ENCODE peak calls at places on chromosomes 1 and 21, in six cellular contexts. S is lower lobe of right lung, B is RWPE1, U is choroid plexus epithelial cell, I is NB4, O is WTC11. V is an unnamed sample.

GRCh38 chr1:157133431-157133830 is 4.8 kb downstream of the ETV3 start:
- DNase-seq in B (no peak), O (no peak), S (no peak), I (no peak), U (no peak), V (no peak)

GRCh38 chr1:190564117-190564516 is 86.5 kb upstream of the BRINP3 start:
- DNase-seq in S (no peak), I (no peak), U (no peak), O (no peak), B (no peak), V (no peak)

GRCh38 chr1:32199043-32199716 is 1.2 kb upstream of the CCDC28B start:
- DNase-seq in U (no peak), B (no peak), S (no peak), I (no peak), O (no peak), V (no peak)

GRCh38 chr21:38266732-38267131 is 9.9 kb downstream of the KCNJ15 start:
- DNase-seq in O (no peak), S (no peak), B (peak), I (no peak), U (peak), V (peak)

GRCh38 chr1:9841460-9841859 is 17.7 kb upstream of the CLSTN1 start:
- DNase-seq in B (no peak), U (no peak), I (no peak), O (no peak), S (peak), V (no peak)

GRCh38 chr1:108815566-108815965 is 41.3 kb downstream of the AKNAD1 start:
- DNase-seq in S (no peak), O (no peak), U (no peak), I (no peak), B (no peak), V (no peak)

GRCh38 chr1:57423135-57424131 is at the start of gene DAB1:
- DNase-seq in S (no peak), O (peak), I (no peak), U (peak), B (no peak), V (no peak)

GRCh38 chr1:28936528-28936927 is 22.2 kb downstream of the EPB41 start:
- DNase-seq in I (no peak), U (no peak), O (no peak), B (no peak), S (no peak), V (no peak)

GRCh38 chr1:110151175-110151715 is 951 bp downstream of the SLC6A17 start:
- DNase-seq in U (peak), B (no peak), I (no peak), O (no peak), S (no peak), V (no peak)

GRCh38 chr1:119703666-119704450 is 7.9 kb upstream of the PHGDH start:
- DNase-seq in I (no peak), O (no peak), B (no peak), S (no peak), U (no peak), V (no peak)

GRCh38 chr1:243364330-243364729 is 108.5 kb downstream of the SDCCAG8 start:
- DNase-seq in S (no peak), U (no peak), B (no peak), I (no peak), O (no peak), V (no peak)

GRCh38 chr1:181583598-181583997 is 100.3 kb downstream of the CACNA1E start:
- DNase-seq in S (no peak), O (peak), I (no peak), U (no peak), B (no peak), V (no peak)

GRCh38 chr1:188070848-188071247 is 1242.1 kb downstream of the PLA2G4A start:
- DNase-seq in O (peak), S (no peak), I (no peak), U (no peak), B (no peak), V (no peak)

GRCh38 chr1:20478072-20478660 is 7.8 kb downstream of the CAMK2N1 start:
- DNase-seq in I (no peak), S (no peak), B (no peak), O (no peak), U (no peak), V (no peak)

GRCh38 chr1:52057876-52058275 is 1.8 kb downstream of the BTF3L4 start:
- DNase-seq in U (peak), O (no peak), I (peak), B (no peak), S (no peak), V (no peak)

GRCh38 chr21:44300262-44300959 is 558 bp downstream of the PFKL start:
- DNase-seq in U (peak), S (peak), O (peak), I (peak), B (peak), V (peak)

GRCh38 chr1:57252597-57253306 is 171.1 kb downstream of the DAB1 start:
- DNase-seq in O (peak), I (no peak), S (no peak), B (no peak), U (no peak), V (no peak)

GRCh38 chr1:219330669-219331068 is 157.0 kb downstream of the LYPLAL1 start:
- DNase-seq in O (no peak), I (no peak), U (no peak), B (no peak), S (no peak), V (no peak)

GRCh38 chr1:59146651-59147358 is 150.1 kb upstream of the FGGY start:
- DNase-seq in I (peak), B (no peak), U (peak), O (peak), S (peak), V (no peak)

GRCh38 chr1:36367798-36368197 is 17.9 kb downstream of the STK40 start:
- DNase-seq in B (no peak), O (no peak), S (no peak), U (no peak), I (no peak), V (no peak)

GRCh38 chr1:114156538-114157274 is 3.0 kb upstream of the SYT6 start:
- DNase-seq in I (no peak), B (no peak), S (no peak), O (peak), U (no peak), V (no peak)

GRCh38 chr1:75672528-75673393 is 51.7 kb upstream of the ACADM start:
- DNase-seq in O (peak), U (peak), S (no peak), I (peak), B (peak), V (peak)

GRCh38 chr21:39952265-39952664 is 85.0 kb downstream of the PCP4 start:
- DNase-seq in B (no peak), U (no peak), O (no peak), S (no peak), I (no peak), V (no peak)

GRCh38 chr1:35564037-35564883 is 6.7 kb downstream of the NCDN start:
- DNase-seq in B (peak), U (peak), S (peak), O (peak), I (peak), V (peak)

GRCh38 chr1:43545686-43546387 is 15.2 kb downstream of the PTPRF start:
- DNase-seq in S (peak), O (peak), U (peak), I (peak), B (peak), V (peak)

GRCh38 chr1:240582953-240583352 is 29.0 kb downstream of the GREM2 start:
- DNase-seq in B (no peak), S (no peak), U (peak), I (no peak), O (no peak), V (peak)

GRCh38 chr1:109370712-109371270 is 26.9 kb downstream of the SORT1 start:
- DNase-seq in U (peak), S (no peak), O (no peak), B (no peak), I (peak), V (peak)

GRCh38 chr21:29689753-29690152 is 250.0 kb downstream of the GRIK1 start:
- DNase-seq in U (no peak), B (no peak), I (no peak), S (no peak), O (no peak), V (no peak)

GRCh38 chr1:226737819-226738420 is 1.2 kb downstream of the ITPKB start:
- DNase-seq in I (peak), U (peak), B (peak), S (peak), O (peak), V (peak)

GRCh38 chr1:26363549-26364448 is 8.8 kb downstream of the ZNF683 start:
- DNase-seq in U (peak), B (no peak), O (peak), I (peak), S (peak), V (peak)
- TF ChIP-seq CTCF in U (peak), B (peak), O (peak), I (peak), S (peak), V (peak)

DNA sequence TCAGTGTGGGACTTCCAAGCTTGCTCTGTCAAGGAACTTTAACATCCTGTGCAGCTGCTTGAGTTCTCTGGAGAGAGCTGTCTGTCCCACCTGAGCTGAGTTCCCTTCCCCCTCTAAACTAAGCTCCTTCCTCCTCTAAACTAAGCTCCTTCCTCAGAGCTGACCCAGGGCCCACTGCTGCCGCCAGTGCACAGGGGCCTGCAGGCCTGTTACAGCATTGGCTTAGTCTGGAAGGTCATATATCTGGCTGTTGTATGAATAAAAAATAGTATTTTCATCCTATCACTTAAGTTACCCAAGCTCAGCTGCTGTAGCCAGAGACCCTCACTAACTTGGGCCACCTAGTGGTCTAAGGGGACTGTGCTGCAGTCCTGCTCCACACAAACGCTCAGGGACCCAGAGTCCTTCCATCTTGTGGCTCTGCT is 71.1 kb upstream of the GCLM start:
- DNase-seq in I (peak), B (no peak), S (no peak), O (peak), U (peak), V (no peak)
- TF ChIP-seq CTCF in I (peak), B (no peak), S (peak), O (peak), U (peak), V (peak)

GRCh38 chr1:231057410-231057809 is 17.4 kb upstream of the FAM89A start:
- DNase-seq in U (no peak), S (no peak), I (no peak), B (no peak), O (no peak), V (no peak)
- TF ChIP-seq CTCF in U (no peak), S (no peak), I (no peak), B (no peak), O (no peak), V (no peak)

GRCh38 chr21:41188476-41189146 is 20.7 kb downstream of the BACE2 start:
- DNase-seq in B (no peak), U (no peak), S (no peak), I (no peak), O (no peak), V (no peak)
- TF ChIP-seq CTCF in B (no peak), U (no peak), S (no peak), I (no peak), O (no peak), V (no peak)

GRCh38 chr1:225520587-225521227 is 92.9 kb upstream of the LBR start:
- DNase-seq in B (no peak), U (no peak), I (no peak), S (no peak), O (no peak), V (no peak)
- TF ChIP-seq CTCF in B (no peak), U (no peak), I (no peak), S (no peak), O (no peak), V (no peak)

GRCh38 chr1:55369474-55369873 is 154.3 kb upstream of the USP24 start:
- DNase-seq in U (peak), B (no peak), O (no peak), S (no peak), I (no peak), V (peak)

GRCh38 chr1:55364216-55364615 is 149.1 kb upstream of the USP24 start:
- DNase-seq in O (no peak), B (no peak), U (no peak), S (no peak), I (no peak), V (no peak)

GRCh38 chr1:55363261-55363660 is 148.1 kb upstream of the USP24 start:
- DNase-seq in I (no peak), S (no peak), U (peak), O (no peak), B (no peak), V (no peak)

GRCh38 chr1:55367273-55367672 is 152.1 kb upstream of the USP24 start:
- DNase-seq in I (no peak), S (no peak), U (no peak), O (no peak), B (no peak), V (no peak)

DNA sequence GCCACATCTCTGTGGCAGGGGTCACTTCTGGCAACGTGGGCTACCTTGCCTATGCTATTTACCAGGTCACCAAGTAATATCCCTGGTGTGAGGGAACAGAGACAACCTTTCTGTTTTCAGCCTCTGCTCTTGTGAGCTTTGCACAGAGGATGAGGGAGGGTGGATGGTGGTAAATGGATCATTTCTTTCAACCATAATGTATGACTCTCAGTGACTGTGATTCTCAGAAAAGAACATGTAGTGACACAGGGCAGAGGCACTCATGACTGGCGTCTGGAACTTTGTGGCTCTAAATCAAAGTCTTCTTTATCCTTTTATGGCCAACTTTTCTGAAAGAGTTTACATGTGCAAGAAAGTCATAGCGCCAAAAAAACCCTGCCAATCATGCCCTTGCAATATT is 153.5 kb upstream of the USP24 start:
- DNase-seq in B (no peak), U (no peak), S (no peak), I (no peak), O (no peak), V (no peak)
- TF ChIP-seq CTCF in B (no peak), U (no peak), S (no peak), I (no peak), O (no peak), V (no peak)